ENCODE peak calls at places on chromosomes 1 and 21, in seven cellular contexts. C, E, I, L, Q, O and K are unnamed samples.

GRCh38 chr21:15031790-15032357 is 32.9 kb downstream of the NRIP1 start:
- DNase-seq in C (peak), E (no peak), I (no peak), L (no peak), Q (no peak), O (no peak), K (no peak)

GRCh38 chr1:190098107-190098506 is 379.6 kb downstream of the BRINP3 start:
- DNase-seq in C (no peak), E (no peak), I (no peak), L (no peak), Q (no peak), O (no peak), K (no peak)

GRCh38 chr1:4778056-4778455 is 123.6 kb downstream of the AJAP1 start:
- DNase-seq in C (no peak), E (peak), I (peak), L (no peak), Q (no peak), O (no peak), K (no peak)

GRCh38 chr1:186311375-186312051 is 63.5 kb downstream of the TPR start:
- DNase-seq in C (no peak), E (no peak), I (no peak), L (no peak), Q (no peak), O (no peak), K (no peak)

GRCh38 chr1:13965770-13966398 is 265.9 kb downstream of the PRDM2 start:
- DNase-seq in C (peak), E (peak), I (peak), L (no peak), Q (no peak), O (peak), K (peak)

GRCh38 chr1:184563308-184563707 is 176.5 kb downstream of the C1orf21 start:
- DNase-seq in C (peak), E (no peak), I (no peak), L (no peak), Q (no peak), O (peak), K (no peak)

GRCh38 chr1:8202182-8202905 is 115.6 kb upstream of the SLC45A1 start:
- DNase-seq in C (peak), E (peak), I (no peak), L (peak), Q (no peak), O (peak), K (no peak)

GRCh38 chr1:173758980-173759379 is 44.2 kb downstream of the KLHL20 start:
- DNase-seq in C (no peak), E (no peak), I (no peak), L (no peak), Q (no peak), O (no peak), K (no peak)

GRCh38 chr1:19869929-19870328 is 12.3 kb upstream of the OTUD3 start:
- DNase-seq in C (peak), E (peak), I (no peak), L (no peak), Q (no peak), O (no peak), K (no peak)

GRCh38 chr21:38787461-38788274 is 18.1 kb upstream of the ETS2 start:
- DNase-seq in C (peak), E (peak), I (no peak), L (no peak), Q (no peak), O (no peak), K (no peak)

GRCh38 chr1:58441699-58442098 is 104.8 kb downstream of the OMA1 start:
- DNase-seq in C (no peak), E (no peak), I (no peak), L (no peak), Q (no peak), O (no peak), K (no peak)

GRCh38 chr1:219130536-219130935 is 43.1 kb upstream of the LYPLAL1 start:
- DNase-seq in C (peak), E (no peak), I (no peak), L (no peak), Q (no peak), O (no peak), K (no peak)

GRCh38 chr1:112934562-112934952 is 21.4 kb downstream of the SLC16A1 start:
- DNase-seq in C (peak), E (no peak), I (no peak), L (no peak), Q (no peak), O (no peak), K (no peak)

GRCh38 chr1:181413836-181414235 is 69.5 kb upstream of the CACNA1E start:
- DNase-seq in C (no peak), E (no peak), I (no peak), L (no peak), Q (no peak), O (no peak), K (no peak)

GRCh38 chr1:54165146-54165545 is 12.3 kb upstream of the CDCP2 start:
- DNase-seq in C (no peak), E (no peak), I (no peak), L (no peak), Q (no peak), O (no peak), K (no peak)

GRCh38 chr21:38380391-38381137 is 117.7 kb downstream of the ERG start:
- DNase-seq in C (peak), E (no peak), I (no peak), L (no peak), Q (no peak), O (no peak), K (peak)

GRCh38 chr1:230589951-230590350 is 52.3 kb upstream of the COG2 start:
- DNase-seq in C (no peak), E (no peak), I (no peak), L (no peak), Q (no peak), O (no peak), K (no peak)

GRCh38 chr1:25707280-25708016 is 90.9 kb downstream of the MAN1C1 start:
- DNase-seq in C (no peak), E (no peak), I (no peak), L (no peak), Q (no peak), O (peak), K (no peak)
- H3K4me3 ChIP-seq in C (no peak), E (no peak), I (no peak), L (no peak), Q (no peak), O (no peak), K (no peak)

GRCh38 chr1:22056921-22057320 is 4.4 kb downstream of the CDC42 start:
- DNase-seq in C (no peak), E (no peak), I (no peak), L (no peak), Q (no peak), O (no peak), K (no peak)

GRCh38 chr1:22053861-22054770 is 1.6 kb downstream of the CDC42 start:
- DNase-seq in C (peak), E (no peak), I (no peak), L (no peak), Q (no peak), O (no peak), K (no peak)

GRCh38 chr1:22056043-22056442 is 3.5 kb downstream of the CDC42 start:
- DNase-seq in C (no peak), E (no peak), I (no peak), L (no peak), Q (no peak), O (no peak), K (no peak)

GRCh38 chr1:22053018-22053860 is 730 bp downstream of the CDC42 start:
- DNase-seq in C (peak), E (peak), I (peak), L (peak), Q (peak), O (peak), K (peak)

DNA sequence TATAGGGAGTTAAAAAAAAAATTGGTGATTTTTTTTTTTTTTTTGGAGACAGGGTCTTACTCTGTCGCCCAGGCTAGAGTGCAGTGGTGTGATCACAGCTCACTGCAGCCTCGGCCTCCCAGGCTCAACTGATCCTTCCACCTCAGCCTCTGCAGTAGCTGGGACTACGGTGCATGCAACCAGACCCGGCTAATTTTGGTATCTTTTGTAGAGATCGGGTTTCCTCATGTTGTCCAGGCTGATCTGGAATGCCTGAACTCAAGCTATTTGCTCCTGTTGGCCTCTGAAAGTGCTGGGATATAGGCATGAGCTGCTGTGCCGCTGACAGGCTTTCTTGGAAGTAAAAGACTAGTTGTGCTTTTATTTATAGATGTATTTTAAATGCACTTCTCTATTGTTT is 3.0 kb downstream of the CDC42 start:
- DNase-seq in C (no peak), E (no peak), I (no peak), L (no peak), Q (no peak), O (no peak), K (no peak)
- H3K4me3 ChIP-seq in C (no peak), E (no peak), I (no peak), L (no peak), Q (peak), O (no peak), K (no peak)

DNA sequence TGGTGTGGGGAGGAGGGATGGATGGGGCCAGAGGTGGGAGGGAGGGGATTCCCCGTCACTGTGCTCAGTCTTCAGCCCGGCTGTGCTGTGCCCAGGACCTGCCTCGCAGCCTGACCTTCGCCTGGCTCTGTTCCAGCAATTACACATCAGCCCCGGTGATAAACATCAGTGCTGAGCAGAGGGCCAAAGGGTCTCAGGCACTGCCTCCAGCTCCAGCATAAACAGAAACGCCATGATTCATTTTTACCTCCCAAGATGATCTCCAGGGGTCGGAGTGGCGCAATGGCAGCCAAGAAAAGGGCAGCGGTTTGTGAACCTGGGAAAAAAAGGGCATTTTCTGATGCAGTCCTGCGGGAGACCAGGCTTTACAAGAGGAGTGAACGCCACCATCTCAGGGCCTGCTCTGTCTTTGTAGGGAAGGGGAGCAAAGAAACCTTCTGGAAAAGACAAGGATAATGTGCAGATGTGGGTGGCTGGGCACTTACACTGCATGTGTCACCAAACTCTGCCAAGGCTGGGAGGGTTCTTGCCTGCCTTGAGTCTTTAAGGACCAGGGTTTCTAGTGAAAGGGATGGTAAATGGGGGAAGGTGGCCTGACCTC is 28.1 kb downstream of the SHISA4 start:
- DNase-seq in C (peak), E (peak), I (no peak), L (no peak), Q (no peak), O (peak), K (no peak)
- H3K4me3 ChIP-seq in C (no peak), E (no peak), I (no peak), L (peak), Q (no peak), O (no peak), K (no peak)

DNA sequence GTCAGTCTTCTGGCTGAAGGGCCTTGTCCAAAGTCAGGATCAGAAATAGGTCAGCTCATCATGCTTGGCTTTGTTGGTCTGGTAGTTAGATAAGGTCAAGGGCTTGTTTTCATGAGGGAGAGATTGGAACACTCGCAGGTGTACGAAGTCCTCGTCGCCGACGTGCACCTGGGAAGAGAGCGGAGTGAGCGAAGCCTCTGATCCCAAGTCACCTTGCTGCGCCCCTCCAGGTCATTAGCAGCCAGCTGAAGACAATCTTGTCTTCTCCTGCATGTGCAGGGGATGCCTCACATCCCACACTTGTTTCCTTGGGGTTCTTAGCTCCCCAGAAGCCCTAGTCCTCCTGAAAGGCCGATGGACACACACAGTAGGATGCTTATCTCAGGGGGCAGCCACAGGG is 1.9 kb downstream of the CSTB start:
- DNase-seq in C (no peak), E (no peak), I (no peak), L (no peak), Q (no peak), O (no peak), K (no peak)
- H3K4me3 ChIP-seq in C (no peak), E (no peak), I (no peak), L (no peak), Q (no peak), O (peak), K (no peak)

GRCh38 chr1:248904437-248905216 is 1.4 kb upstream of the PGBD2 start:
- DNase-seq in C (no peak), E (no peak), I (no peak), L (no peak), Q (no peak), O (no peak), K (no peak)

GRCh38 chr1:248900637-248901036 is 5.4 kb upstream of the PGBD2 start:
- DNase-seq in C (no peak), E (no peak), I (no peak), L (no peak), Q (no peak), O (no peak), K (no peak)

GRCh38 chr1:248905662-248905948 is 430 bp upstream of the PGBD2 start:
- DNase-seq in C (no peak), E (no peak), I (no peak), L (no peak), Q (no peak), O (no peak), K (no peak)

GRCh38 chr1:248897412-248898337 is 8.4 kb upstream of the PGBD2 start:
- DNase-seq in C (no peak), E (no peak), I (no peak), L (no peak), Q (no peak), O (no peak), K (no peak)

DNA sequence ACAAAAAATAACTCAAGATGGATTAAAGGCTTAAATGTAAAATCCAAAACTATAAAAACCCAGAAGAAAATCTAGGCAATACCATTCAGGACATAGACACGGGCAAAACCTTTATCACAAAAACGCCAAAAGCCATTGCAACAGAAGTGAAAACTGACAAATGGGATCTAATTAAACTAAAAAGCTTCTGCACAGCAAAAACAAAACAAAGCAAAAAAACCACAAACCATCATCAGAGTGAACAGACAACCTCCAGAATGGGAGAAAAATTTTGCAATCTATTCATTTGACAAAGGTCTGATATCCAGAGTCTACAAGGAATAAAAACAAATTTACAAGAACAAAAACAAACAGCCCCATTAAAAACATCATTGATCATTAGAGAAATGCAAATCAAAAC is 4.5 kb upstream of the PGBD2 start:
- DNase-seq in C (no peak), E (no peak), I (no peak), L (no peak), Q (no peak), O (no peak), K (no peak)
- H3K4me3 ChIP-seq in C (no peak), E (no peak), I (no peak), L (no peak), Q (no peak), O (no peak), K (no peak)

DNA sequence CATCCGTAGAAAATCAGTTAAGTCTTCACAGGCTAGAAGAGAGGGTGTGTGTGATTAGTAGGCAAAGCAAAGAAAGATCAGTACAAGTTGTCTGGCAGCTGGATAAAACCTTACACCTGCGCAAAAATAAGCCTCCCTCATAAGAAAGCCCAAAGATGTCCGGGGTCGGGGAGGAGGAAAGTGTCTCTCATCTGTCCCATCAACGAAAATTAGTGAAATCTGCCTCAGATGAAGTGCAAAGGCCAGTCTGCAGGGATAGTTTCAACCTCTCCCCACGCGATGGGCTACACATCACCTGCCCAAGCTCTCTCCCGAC is 333.9 kb downstream of the SRGAP2C start:
- DNase-seq in C (no peak), E (no peak), I (no peak), L (no peak), Q (no peak), O (no peak), K (no peak)
- H3K4me3 ChIP-seq in C (no peak), E (no peak), I (peak), L (no peak), Q (peak), O (no peak), K (peak)

GRCh38 chr1:45335732-45336365 is 4.1 kb upstream of the TOE1 start:
- DNase-seq in C (no peak), E (no peak), I (no peak), L (no peak), Q (no peak), O (no peak), K (no peak)
- H3K4me3 ChIP-seq in C (no peak), E (no peak), I (no peak), L (no peak), Q (no peak), O (no peak), K (no peak)

GRCh38 chr1:155193275-155193990 is 14.3 kb downstream of the THBS3 start:
- DNase-seq in C (peak), E (peak), I (peak), L (no peak), Q (no peak), O (peak), K (no peak)

GRCh38 chr1:155196893-155197638 is 10.6 kb downstream of the THBS3 start:
- DNase-seq in C (no peak), E (no peak), I (no peak), L (no peak), Q (no peak), O (no peak), K (no peak)

GRCh38 chr1:155197901-155198546 is 9.7 kb downstream of the THBS3 start:
- DNase-seq in C (no peak), E (no peak), I (no peak), L (no peak), Q (no peak), O (no peak), K (no peak)

GRCh38 chr1:155196103-155196892 is 11.4 kb downstream of the THBS3 start:
- DNase-seq in C (no peak), E (no peak), I (no peak), L (no peak), Q (no peak), O (no peak), K (no peak)

DNA sequence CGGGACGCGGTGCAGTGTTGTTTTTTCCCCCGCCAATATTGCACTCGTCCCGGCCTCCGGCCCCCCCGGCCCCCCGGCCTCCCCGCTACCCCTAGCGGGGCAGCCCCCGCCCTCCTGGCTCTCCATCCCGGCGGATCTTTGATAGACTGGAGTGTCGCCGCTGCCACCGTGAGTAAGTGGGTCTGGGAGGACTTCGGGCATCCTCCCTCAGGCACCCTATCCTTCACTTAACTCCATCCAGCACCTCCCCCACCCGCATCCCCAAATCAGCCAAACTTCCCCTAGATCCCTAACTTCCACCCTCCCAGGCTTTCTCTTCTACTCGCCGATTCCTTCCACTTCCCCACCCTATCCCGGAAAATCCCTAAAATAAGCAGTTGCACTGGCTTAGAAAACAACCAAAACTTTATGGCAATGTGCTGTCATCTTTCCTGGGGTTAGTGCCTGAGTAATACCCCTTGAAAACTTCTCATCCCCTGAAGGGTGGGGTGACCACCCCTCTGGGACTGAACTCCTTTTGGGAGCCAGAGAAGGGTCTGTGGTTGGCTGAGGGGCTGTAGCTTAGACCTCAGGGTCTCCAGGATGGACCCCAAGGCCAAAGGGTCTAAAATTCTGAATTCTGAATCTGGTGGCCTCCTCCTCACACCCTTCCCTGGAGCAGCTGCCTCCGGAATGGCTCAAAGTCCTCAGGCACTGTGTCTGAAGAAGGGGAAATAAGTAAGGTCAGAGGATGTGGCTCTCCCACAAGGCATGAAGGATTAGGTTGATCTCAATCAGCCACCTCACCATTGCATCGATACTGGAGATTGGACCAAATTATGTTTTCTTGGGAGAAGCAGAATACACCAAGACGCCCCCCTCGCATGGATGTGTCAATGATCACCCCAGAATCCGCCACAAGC is 12.2 kb downstream of the THBS3 start:
- DNase-seq in C (peak), E (peak), I (no peak), L (no peak), Q (no peak), O (no peak), K (no peak)
- H3K4me3 ChIP-seq in C (peak), E (peak), I (no peak), L (peak), Q (no peak), O (peak), K (peak)

GRCh38 chr21:34202553-34203332 is 129.4 kb downstream of the MRPS6 start:
- DNase-seq in C (no peak), E (no peak), I (no peak), L (no peak), Q (no peak), O (no peak), K (no peak)

GRCh38 chr21:34201001-34201400 is 127.6 kb downstream of the MRPS6 start:
- DNase-seq in C (no peak), E (no peak), I (no peak), L (no peak), Q (no peak), O (no peak), K (no peak)

GRCh38 chr21:34199121-34199910 is 125.9 kb downstream of the MRPS6 start:
- DNase-seq in C (no peak), E (no peak), I (no peak), L (no peak), Q (no peak), O (no peak), K (no peak)

GRCh38 chr21:34200288-34200905 is 127.0 kb downstream of the MRPS6 start:
- DNase-seq in C (peak), E (no peak), I (no peak), L (no peak), Q (no peak), O (peak), K (no peak)

DNA sequence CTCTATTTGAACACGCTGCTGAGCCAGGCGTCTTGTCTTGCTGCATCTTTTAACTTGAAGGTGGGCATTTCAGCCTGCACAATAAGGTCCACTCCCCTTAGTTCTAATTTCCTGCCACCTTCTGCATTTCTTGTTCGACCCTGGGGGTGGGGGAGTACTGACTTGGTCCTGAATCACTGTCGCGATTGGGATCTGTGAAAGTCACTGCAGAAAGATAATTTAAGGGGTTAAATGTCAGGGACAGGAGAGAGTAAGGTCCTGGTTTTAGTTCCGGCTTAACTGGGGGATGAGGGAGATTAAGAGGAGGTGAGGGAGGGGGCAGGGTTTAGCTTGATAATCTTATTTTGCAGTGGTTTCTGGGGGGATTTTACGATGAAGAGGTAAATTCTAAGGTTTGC is 128.1 kb downstream of the MRPS6 start:
- DNase-seq in C (no peak), E (no peak), I (no peak), L (no peak), Q (no peak), O (no peak), K (no peak)
- H3K4me3 ChIP-seq in C (peak), E (peak), I (no peak), L (peak), Q (peak), O (peak), K (no peak)